ENCODE peak calls at places on chromosomes 16 and 17, in four cellular contexts. A, R, D and Q are unnamed samples.

GRCh38 chr17:1697681-1698080 is 12.5 kb downstream of the TLCD2 start:
- DNase-seq in A (no peak), R (no peak), D (no peak), Q (no peak)

GRCh38 chr16:70582280-70582978 is 58.8 kb downstream of the SF3B3 start:
- DNase-seq in A (no peak), R (no peak), D (no peak), Q (no peak)

GRCh38 chr16:74922150-74923138 is 62.5 kb downstream of the WDR59 start:
- DNase-seq in A (no peak), R (no peak), D (no peak), Q (no peak)

GRCh38 chr16:55508941-55509920 is at the start of gene LPCAT2:
- DNase-seq in A (peak; percentile 66), R (peak; percentile 71), D (no peak), Q (peak; percentile 94)

GRCh38 chr17:22278302-22279275 is 586.3 kb downstream of the KCNJ18 start:
- DNase-seq in A (no peak), R (no peak), D (no peak), Q (no peak)

GRCh38 chr16:84228321-84228838 is 11.4 kb downstream of the KCNG4 start:
- DNase-seq in A (no peak), R (peak; percentile 76), D (no peak), Q (peak; percentile 50)

GRCh38 chr17:55674107-55674506 is 48.6 kb downstream of the TMEM100 start:
- DNase-seq in A (no peak), R (no peak), D (no peak), Q (no peak)

GRCh38 chr17:33218657-33219298 is 74.3 kb downstream of the ASIC2 start:
- DNase-seq in A (no peak), R (no peak), D (no peak), Q (no peak)

GRCh38 chr16:71626018-71626857 is at the start of gene MARVELD3:
- DNase-seq in A (peak; percentile 78), R (peak; percentile 76), D (no peak), Q (peak; percentile 69)

GRCh38 chr16:57889522-57889921 is 81.4 kb downstream of the CNGB1 start:
- DNase-seq in A (no peak), R (no peak), D (no peak), Q (no peak)

GRCh38 chr17:5034063-5034462 is 1.2 kb downstream of the SLC52A1 start:
- DNase-seq in A (no peak), R (no peak), D (no peak), Q (no peak)

GRCh38 chr17:21043296-21044232 is 753 bp upstream of the USP22 start:
- DNase-seq in A (peak; percentile 98), R (peak; percentile 95), D (peak; percentile 39), Q (no peak)

GRCh38 chr17:73663614-73664013 is 19.4 kb upstream of the SDK2 start:
- DNase-seq in A (no peak), R (no peak), D (no peak), Q (no peak)

GRCh38 chr17:2693561-2694380 is 17.8 kb downstream of the CLUH start:
- DNase-seq in A (no peak), R (no peak), D (no peak), Q (peak; percentile 27)

GRCh38 chr16:84247844-84248243 is 8.0 kb upstream of the KCNG4 start:
- DNase-seq in A (no peak), R (no peak), D (no peak), Q (no peak)

GRCh38 chr16:60740033-60740696 is 1296.1 kb downstream of the CDH8 start:
- DNase-seq in A (no peak), R (no peak), D (no peak), Q (no peak)

GRCh38 chr17:77404812-77405581 is 264.2 kb downstream of the SEC14L1 start:
- DNase-seq in A (no peak), R (no peak), D (peak; percentile 97), Q (no peak)

GRCh38 chr17:52143536-52143935 is 15.0 kb downstream of the CA10 start:
- DNase-seq in A (no peak), R (no peak), D (no peak), Q (no peak)

GRCh38 chr17:41265078-41265477 is at the start of gene KRTAP9-6:
- DNase-seq in A (no peak), R (no peak), D (no peak), Q (no peak)

GRCh38 chr16:89823087-89823823 is 5.0 kb upstream of the SPIRE2 start:
- DNase-seq in A (no peak), R (no peak), D (no peak), Q (no peak)

GRCh38 chr16:85716016-85716679 is 27.4 kb upstream of the GINS2 start:
- DNase-seq in A (no peak), R (no peak), D (no peak), Q (no peak)

GRCh38 chr17:2214887-2215615 is 88.5 kb downstream of the SMG6 start:
- DNase-seq in A (peak; percentile 77), R (no peak), D (peak; percentile 31), Q (peak; percentile 43)

GRCh38 chr16:1494711-1495110 is 1.6 kb downstream of the TELO2 start:
- DNase-seq in A (no peak), R (no peak), D (no peak), Q (no peak)

GRCh38 chr16:23826528-23827244 is 9.1 kb upstream of the PRKCB start:
- DNase-seq in A (no peak), R (no peak), D (peak; percentile 71), Q (no peak)

GRCh38 chr17:66540131-66540781 is 237.8 kb downstream of the PRKCA start:
- DNase-seq in A (no peak), R (no peak), D (peak; percentile 31), Q (peak; percentile 48)

GRCh38 chr17:82241183-82241925 is 12.5 kb downstream of the SLC16A3 start:
- DNase-seq in A (no peak), R (no peak), D (no peak), Q (peak; percentile 76)

GRCh38 chr17:19311421-19312215 is 50.9 kb downstream of the B9D1 start:
- DNase-seq in A (peak; percentile 57), R (no peak), D (no peak), Q (no peak)

GRCh38 chr16:4701791-4702465 is 8.6 kb downstream of the NUDT16L1 start:
- DNase-seq in A (no peak), R (no peak), D (no peak), Q (no peak)

GRCh38 chr17:79026345-79027273 is 2.6 kb downstream of the C1QTNF1 start:
- DNase-seq in A (no peak), R (peak; percentile 61), D (no peak), Q (peak; percentile 64)

GRCh38 chr16:82738699-82739098 is 111.9 kb downstream of the CDH13 start:
- DNase-seq in A (no peak), R (no peak), D (no peak), Q (no peak)

GRCh38 chr16:1713933-1714332 is 7.9 kb downstream of the MAPK8IP3 start:
- DNase-seq in A (no peak), R (no peak), D (peak; percentile 65), Q (no peak)

GRCh38 chr17:36675786-36676185 is 74.4 kb downstream of the MRM1 start:
- DNase-seq in A (peak; percentile 21), R (no peak), D (no peak), Q (no peak)

GRCh38 chr17:76146053-76146875 is 5.2 kb upstream of the FOXJ1 start:
- DNase-seq in A (no peak), R (no peak), D (peak; percentile 39), Q (no peak)

GRCh38 chr16:11250786-11251524 is 5.0 kb downstream of the SOCS1 start:
- DNase-seq in A (no peak), R (no peak), D (no peak), Q (no peak)

GRCh38 chr16:80580109-80580832 is 39.5 kb downstream of the DYNLRB2 start:
- DNase-seq in A (peak; percentile 13), R (no peak), D (no peak), Q (no peak)

GRCh38 chr16:56681939-56682702 is at the start of gene MT1X:
- DNase-seq in A (peak; percentile 87), R (peak; percentile 81), D (peak; percentile 78), Q (peak; percentile 95)

GRCh38 chr17:77826132-77826873 is 132.2 kb upstream of the TNRC6C start:
- DNase-seq in A (no peak), R (no peak), D (no peak), Q (peak; percentile 7)

GRCh38 chr16:80656161-80656560 is 115.4 kb downstream of the DYNLRB2 start:
- DNase-seq in A (no peak), R (no peak), D (no peak), Q (no peak)

GRCh38 chr16:29915590-29916247 is 10.3 kb downstream of the KCTD13 start:
- DNase-seq in A (no peak), R (no peak), D (no peak), Q (no peak)

GRCh38 chr16:29920690-29921371 is 5.2 kb downstream of the KCTD13 start:
- DNase-seq in A (no peak), R (no peak), D (no peak), Q (no peak)

GRCh38 chr16:29912087-29912486 is 11.8 kb downstream of the ASPHD1 start:
- DNase-seq in A (no peak), R (no peak), D (no peak), Q (no peak)

GRCh38 chr16:29913514-29913913 is 12.5 kb downstream of the KCTD13 start:
- DNase-seq in A (no peak), R (no peak), D (no peak), Q (no peak)

GRCh38 chr16:29916979-29917378 is 9.0 kb downstream of the KCTD13 start:
- DNase-seq in A (no peak), R (no peak), D (no peak), Q (peak; percentile 28)
- TF ChIP-seq EZH2phosphoT487 in A (no peak), R (no peak), D (no peak), Q (no peak)

DNA sequence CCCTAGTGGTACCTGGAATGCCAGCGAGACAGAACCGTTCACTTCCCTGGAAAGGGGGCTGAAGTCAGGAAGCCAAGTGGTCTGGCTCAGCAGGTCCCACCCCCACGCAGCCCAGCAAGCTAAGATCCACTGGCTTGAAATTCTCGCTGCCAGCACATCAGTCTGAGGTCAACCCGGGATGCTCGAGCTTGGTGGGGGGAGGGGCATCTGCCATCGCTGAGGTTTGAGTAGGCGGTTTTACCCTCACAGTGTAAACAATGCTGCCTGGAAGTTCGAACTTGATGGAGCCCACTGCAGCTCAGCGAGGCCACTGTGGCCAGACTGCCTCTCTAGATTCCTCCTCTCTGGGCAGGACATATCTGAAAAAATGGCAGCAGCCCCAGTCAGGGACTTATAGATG is 464.7 kb upstream of the TOM1L1 start:
- DNase-seq in A (no peak), R (no peak), D (no peak), Q (no peak)
- H3K4me1 ChIP-seq in A (no peaks in the 10 kb centered on the region), R (no peaks in the 10 kb centered on the region), D (no peaks in the 10 kb centered on the region), Q (no peaks in the 10 kb centered on the region)

GRCh38 chr16:48054881-48055601 is 100.8 kb downstream of the ABCC12 start:
- DNase-seq in A (peak; percentile 19), R (peak; percentile 35), D (peak; percentile 27), Q (peak; percentile 73)
- TF ChIP-seq EZH2phosphoT487 in A (no peak), R (no peak), D (no peak), Q (no peak)

DNA sequence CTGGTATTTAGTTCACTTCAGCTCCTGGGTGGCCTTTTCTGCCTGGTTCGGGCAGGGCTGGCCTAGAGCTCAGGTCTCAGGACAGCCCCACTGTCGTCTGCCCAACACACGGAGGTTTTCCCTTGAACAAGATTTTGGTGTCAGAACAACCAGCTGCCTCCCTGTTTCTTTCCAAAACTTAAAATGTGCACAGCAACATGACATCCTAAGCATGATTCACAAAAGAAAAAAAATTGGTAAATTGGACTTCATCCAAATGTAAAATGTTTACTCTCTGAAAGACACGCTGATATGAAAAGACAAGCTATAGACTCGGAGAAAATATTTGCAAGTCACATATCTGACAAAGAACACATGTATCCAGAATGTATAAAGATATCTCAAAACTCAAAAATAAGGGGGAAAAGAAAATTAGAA is 197.8 kb upstream of the CHMP6 start:
- DNase-seq in A (no peak), R (no peak), D (no peak), Q (no peak)
- H3K4me1 ChIP-seq in A (no peaks in the 10 kb centered on the region), R (peaks cover 59% of the 10 kb centered on the region), D (peaks cover 28% of the 10 kb centered on the region), Q (peaks cover 66% of the 10 kb centered on the region)

GRCh38 chr17:45048795-45049563 is 2.5 kb downstream of the DCAKD start:
- DNase-seq in A (no peak), R (no peak), D (peak; percentile 19), Q (peak; percentile 38)
- TF ChIP-seq EZH2phosphoT487 in A (no peak), R (no peak), D (no peak), Q (no peak)